ENCODE peak calls at places on chromosomes 7 and 10, in seven cellular contexts. R, D, N, T, Q, F and S are unnamed samples.
A peak's percentile ranks its signal among the peaks of the same experiment; 100 is the strongest.

GRCh38 chr10:131453772-131454634 is 142.5 kb upstream of the TCERG1L start:
- DNase-seq in R (peak; percentile 34), N (peak; percentile 86), T (peak; percentile 95), Q (peak; percentile 92), F (peak; percentile 62), D (no peak), S (no peak)

GRCh38 chr10:6583447-6583846 is 3.4 kb upstream of the PRKCQ start:
- DNase-seq in D (no peak), F (no peak), R (peak; percentile 71), N (no peak), Q (no peak), T (no peak), S (no peak)

GRCh38 chr7:46930336-46930735 is 651.6 kb downstream of the TNS3 start:
- DNase-seq in N (no peak), Q (peak; percentile 26), F (peak; percentile 90), R (no peak), D (peak; percentile 89), T (no peak), S (no peak)

GRCh38 chr7:132766660-132767059 is 190.4 kb upstream of the PLXNA4 start:
- DNase-seq in T (no peak), Q (no peak), R (no peak), N (no peak), F (no peak), D (no peak), S (no peak)

GRCh38 chr7:151631149-151631967 is 111.7 kb upstream of the RHEB start:
- DNase-seq in F (peak; percentile 36), R (no peak), N (peak; percentile 44), T (peak; percentile 53), Q (no peak), D (peak; percentile 73), S (no peak)

GRCh38 chr10:131737543-131738395 is 163.0 kb upstream of the PPP2R2D start:
- DNase-seq in R (no peak), Q (no peak), F (no peak), T (no peak), D (no peak), N (no peak), S (no peak)

GRCh38 chr7:143882020-143882610 is 19.9 kb downstream of the TCAF1 start:
- DNase-seq in D (no peak), T (peak; percentile 91), N (peak; percentile 79), R (no peak), Q (peak; percentile 90), F (peak; percentile 91), S (peak; percentile 12)

GRCh38 chr7:148708026-148708685 is 9.5 kb downstream of the CUL1 start:
- DNase-seq in Q (no peak), R (no peak), N (no peak), F (no peak), T (peak; percentile 64), D (no peak), S (no peak)

GRCh38 chr7:27180431-27181175 is 4.4 kb downstream of the HOXA11 start:
- DNase-seq in Q (no peak), T (no peak), N (no peak), R (no peak), D (no peak), F (no peak), S (peak; percentile 34)

GRCh38 chr10:89518876-89519842 is 16.2 kb downstream of the SLC16A12 start:
- DNase-seq in D (no peak), Q (no peak), T (no peak), F (peak; percentile 80), R (no peak), N (no peak), S (no peak)

GRCh38 chr7:114652041-114652440 is 237.4 kb downstream of the FOXP2 start:
- DNase-seq in N (no peak), F (no peak), T (no peak), D (no peak), R (no peak), Q (no peak), S (no peak)

GRCh38 chr10:21249435-21249834 is 276.0 kb downstream of the SKIDA1 start:
- DNase-seq in Q (no peak), R (no peak), T (no peak), D (no peak), N (no peak), F (no peak), S (no peak)

GRCh38 chr7:128425851-128426250 is 16.1 kb upstream of the IMPDH1 start:
- DNase-seq in Q (peak; percentile 74), D (no peak), F (peak; percentile 76), R (peak; percentile 61), N (peak; percentile 69), T (peak; percentile 87), S (no peak)

GRCh38 chr10:72309290-72310240 is 35.8 kb downstream of the DDIT4 start:
- DNase-seq in Q (no peak), N (no peak), D (no peak), T (no peak), R (no peak), F (peak; percentile 85), S (no peak)

GRCh38 chr10:3491571-3491970 is 293.4 kb downstream of the KLF6 start:
- DNase-seq in T (no peak), N (no peak), F (no peak), R (no peak), D (no peak), Q (no peak), S (no peak)

GRCh38 chr10:75508814-75509306 is 77.4 kb downstream of the LRMDA start:
- DNase-seq in N (no peak), Q (no peak), T (peak; percentile 24), D (no peak), F (peak; percentile 36), R (no peak), S (no peak)